ENCODE peak calls at places on chromosomes 3 and 15, in ten cellular contexts. V, E, I, T, P, G, L, J, M and N are unnamed samples.

GRCh38 chr15:89630260-89630659 is 25.0 kb downstream of the KIF7 start:
- DNase-seq in V (no peak), E (no peak), I (no peak), T (no peak), P (peak), G (no peak), L (no peak), J (no peak), M (no peak), N (no peak)

GRCh38 chr15:58513681-58514336 is 82.0 kb downstream of the LIPC start:
- DNase-seq in V (no peak), E (no peak), I (no peak), T (no peak), P (no peak), G (no peak), L (no peak), J (no peak), M (no peak), N (no peak)

GRCh38 chr15:62853114-62853832 is 189.3 kb upstream of the TPM1 start:
- DNase-seq in V (no peak), E (no peak), I (no peak), T (no peak), P (no peak), G (no peak), L (no peak), J (no peak), M (no peak), N (no peak)

GRCh38 chr3:141353652-141354495 is 14.4 kb upstream of the ZBTB38 start:
- DNase-seq in V (peak), E (no peak), I (no peak), T (no peak), P (no peak), G (peak), L (no peak), J (no peak), M (no peak), N (peak)

GRCh38 chr15:66601521-66601920 is 35.7 kb upstream of the LCTL start:
- DNase-seq in V (no peak), E (no peak), I (no peak), T (no peak), P (peak), G (no peak), L (no peak), J (no peak), M (no peak), N (no peak)

GRCh38 chr15:22806156-22806555 is 19.7 kb downstream of the NIPA1 start:
- DNase-seq in V (no peak), E (no peak), I (no peak), T (no peak), P (no peak), G (no peak), L (no peak), J (no peak), M (no peak), N (no peak)

GRCh38 chr3:100164730-100165129 is 50.4 kb upstream of the FILIP1L start:
- DNase-seq in V (no peak), E (no peak), I (no peak), T (no peak), P (no peak), G (no peak), L (no peak), J (no peak), M (no peak), N (no peak)

GRCh38 chr3:42804831-42805821 is 836 bp upstream of the HIGD1A start:
- DNase-seq in V (peak), E (peak), I (peak), T (no peak), P (peak), G (peak), L (no peak), J (peak), M (peak), N (peak)

GRCh38 chr3:21237638-21238037 is 513.4 kb downstream of the ZNF385D start:
- DNase-seq in V (no peak), E (no peak), I (no peak), T (no peak), P (no peak), G (peak), L (no peak), J (no peak), M (no peak), N (peak)

GRCh38 chr3:126109146-126109859 is 25.4 kb upstream of the SLC41A3 start:
- DNase-seq in V (no peak), E (no peak), I (no peak), T (no peak), P (no peak), G (no peak), L (no peak), J (peak), M (no peak), N (no peak)

GRCh38 chr3:377158-377561 is 180.6 kb downstream of the CHL1 start:
- DNase-seq in V (peak), E (no peak), I (no peak), T (no peak), P (no peak), G (peak), L (peak), J (no peak), M (no peak), N (peak)

GRCh38 chr3:150965436-150965835 is 7.1 kb downstream of the CLRN1 start:
- DNase-seq in V (no peak), E (no peak), I (no peak), T (no peak), P (no peak), G (no peak), L (no peak), J (no peak), M (no peak), N (no peak)

GRCh38 chr3:99562138-99562537 is 76.3 kb upstream of the COL8A1 start:
- DNase-seq in V (peak), E (no peak), I (no peak), T (no peak), P (no peak), G (peak), L (no peak), J (no peak), M (no peak), N (peak)

GRCh38 chr15:91655891-91656290 is 197.6 kb upstream of the SLCO3A1 start:
- DNase-seq in V (no peak), E (no peak), I (no peak), T (no peak), P (no peak), G (no peak), L (no peak), J (no peak), M (no peak), N (no peak)

DNA sequence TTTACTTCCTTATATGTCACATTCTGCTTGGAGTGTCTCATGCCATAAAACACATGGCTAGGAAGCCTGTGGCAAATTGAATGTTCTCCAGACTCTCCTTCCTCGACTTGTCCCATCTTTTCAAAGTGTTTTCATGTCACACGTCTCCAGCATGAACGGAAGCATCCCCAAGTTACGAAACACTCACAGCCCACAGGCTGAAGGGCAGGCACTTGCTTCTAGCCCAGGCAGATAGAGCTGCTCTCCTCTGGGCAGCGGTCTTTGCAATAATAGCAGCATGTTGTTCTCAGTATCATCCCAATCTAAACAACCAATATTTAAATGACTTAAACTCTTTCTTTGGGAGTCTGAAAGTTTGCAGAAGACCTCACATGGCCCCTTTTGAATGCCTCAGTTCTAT is 85.3 kb upstream of the ADAMTS9 start:
- DNase-seq in V (no peak), E (no peak), I (no peak), T (no peak), P (no peak), G (no peak), L (no peak), J (no peak), M (no peak), N (no peak)
- H3K4me3 ChIP-seq in V (no peak), E (no peak), I (no peak), T (no peak), P (no peak), G (no peak), L (no peak), J (no peak), M (no peak), N (no peak)

DNA sequence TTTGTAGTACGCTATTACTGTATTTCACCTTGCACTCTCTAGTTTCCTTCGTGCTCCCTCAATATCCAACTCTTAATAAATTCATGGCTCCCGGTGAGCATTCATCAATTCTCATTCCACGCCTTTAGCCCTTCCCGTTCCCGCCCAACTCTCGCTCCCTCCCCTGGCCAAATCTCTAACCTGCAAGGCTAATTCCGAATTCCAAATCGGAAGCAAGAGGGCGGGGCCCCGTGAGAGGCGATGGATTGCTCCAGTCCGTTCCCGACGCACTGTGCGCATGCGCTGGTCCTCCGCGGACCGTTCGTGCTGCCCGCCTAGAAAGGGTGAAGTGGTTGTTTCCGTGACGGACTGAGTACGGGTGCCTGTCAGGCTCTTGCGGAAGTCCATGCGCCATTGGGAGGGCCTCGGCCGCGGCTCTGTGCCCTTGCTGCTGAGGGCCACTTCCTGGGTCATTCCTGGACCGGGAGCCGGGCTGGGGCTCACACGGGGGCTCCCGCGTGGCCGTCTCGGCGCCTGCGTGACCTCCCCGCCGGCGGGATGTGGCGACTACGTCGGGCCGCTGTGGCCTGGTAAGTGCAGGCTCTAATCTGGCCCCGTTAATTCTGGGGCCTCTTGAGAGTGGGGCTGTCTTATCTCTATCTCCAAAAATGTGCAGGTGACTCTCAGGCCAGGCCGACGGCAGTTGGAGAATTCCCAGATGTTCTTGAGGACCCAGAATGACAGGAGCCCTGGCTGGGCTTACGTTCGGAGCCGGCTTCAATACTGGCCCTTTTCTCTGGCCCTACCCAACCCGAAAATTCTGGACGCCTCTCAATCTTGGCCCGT is at the start of gene OPA1:
- DNase-seq in V (peak), E (peak), I (peak), T (peak), P (peak), G (peak), L (peak), J (peak), M (peak), N (peak)
- TF ChIP-seq CTCF in V (peak), E (peak), I (peak), T (peak), P (peak), G (peak), L (peak), J (peak), M (peak), N (peak)

GRCh38 chr3:52379610-52380009 is 63.5 kb downstream of the DNAH1 start:
- DNase-seq in V (no peak), E (no peak), I (no peak), T (no peak), P (no peak), G (no peak), L (no peak), J (peak), M (no peak), N (peak)

GRCh38 chr3:52367891-52368880 is 52.1 kb downstream of the DNAH1 start:
- DNase-seq in V (no peak), E (no peak), I (no peak), T (no peak), P (no peak), G (peak), L (no peak), J (no peak), M (no peak), N (no peak)

GRCh38 chr3:52372822-52373504 is 56.8 kb downstream of the DNAH1 start:
- DNase-seq in V (peak), E (peak), I (peak), T (no peak), P (no peak), G (no peak), L (no peak), J (no peak), M (no peak), N (no peak)

GRCh38 chr3:52374173-52374572 is 58.1 kb downstream of the DNAH1 start:
- DNase-seq in V (no peak), E (no peak), I (no peak), T (no peak), P (no peak), G (no peak), L (no peak), J (no peak), M (no peak), N (no peak)

DNA sequence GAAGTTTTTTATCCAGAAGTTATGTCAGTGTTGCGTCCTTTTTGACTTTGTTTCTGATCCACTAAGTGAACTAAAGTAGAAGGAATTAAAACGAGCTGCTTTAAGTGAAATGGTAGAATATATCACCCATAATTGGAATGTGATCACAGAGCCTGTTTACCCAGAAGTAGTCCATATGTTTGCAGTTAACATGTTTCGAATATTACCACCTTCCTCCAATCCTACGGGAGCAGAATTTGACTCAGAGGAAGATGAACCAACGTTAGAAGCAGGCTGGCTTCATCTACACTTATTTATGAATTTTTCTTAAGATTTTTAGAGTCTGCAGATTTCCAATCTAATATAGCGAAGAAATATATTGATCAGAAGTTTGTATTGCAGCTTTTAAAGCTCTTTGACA is 57.6 kb downstream of the DNAH1 start:
- DNase-seq in V (no peak), E (no peak), I (no peak), T (no peak), P (no peak), G (no peak), L (no peak), J (no peak), M (no peak), N (no peak)
- H3K4me3 ChIP-seq in V (peak), E (peak), I (no peak), T (no peak), P (no peak), G (no peak), L (no peak), J (no peak), M (no peak), N (no peak)

DNA sequence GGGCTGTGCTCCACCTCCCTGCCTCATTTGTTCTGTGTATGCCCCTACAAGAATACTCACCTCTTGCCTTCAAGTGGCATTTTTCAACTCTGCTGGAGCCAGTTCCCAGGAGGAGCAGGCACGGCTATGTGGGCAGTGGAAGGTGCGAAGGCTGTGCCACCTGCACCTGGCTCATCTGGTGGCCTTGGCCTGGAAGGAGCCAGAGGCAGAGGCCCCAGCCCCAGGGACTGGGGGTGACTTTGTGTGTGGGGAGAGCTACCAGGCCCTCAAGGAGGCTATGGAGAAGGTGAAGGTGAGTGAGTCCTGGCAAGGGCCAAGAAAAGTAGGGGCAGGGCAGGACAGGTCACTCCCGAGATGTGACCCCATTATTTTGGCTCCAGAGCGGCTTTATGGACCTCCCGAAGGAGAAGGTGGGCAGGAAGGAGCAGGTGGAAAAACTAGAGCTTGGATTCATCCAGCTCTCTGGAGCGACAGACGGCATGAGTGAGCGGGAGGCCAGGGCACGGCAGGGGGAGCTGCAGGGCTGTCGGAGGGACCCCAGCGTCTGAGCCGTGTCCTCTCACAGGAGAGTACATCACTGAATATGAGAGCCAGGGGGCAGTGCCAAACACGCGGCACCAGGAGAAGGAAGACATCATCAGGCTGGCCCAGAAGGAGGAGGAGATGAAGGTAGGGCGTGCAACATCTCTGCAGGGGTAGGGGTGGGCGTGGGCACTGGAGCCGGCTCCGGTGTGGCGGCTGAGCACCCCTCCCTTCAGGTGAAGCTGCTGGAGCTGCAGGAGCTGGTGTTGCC is 57.3 kb upstream of the UBE2Q2 start:
- DNase-seq in V (peak), E (peak), I (no peak), T (no peak), P (no peak), G (peak), L (no peak), J (no peak), M (no peak), N (no peak)
- TF ChIP-seq CTCF in V (peak), E (no peak), I (peak), T (no peak), P (no peak), G (peak), L (no peak), J (no peak), M (no peak), N (no peak)

DNA sequence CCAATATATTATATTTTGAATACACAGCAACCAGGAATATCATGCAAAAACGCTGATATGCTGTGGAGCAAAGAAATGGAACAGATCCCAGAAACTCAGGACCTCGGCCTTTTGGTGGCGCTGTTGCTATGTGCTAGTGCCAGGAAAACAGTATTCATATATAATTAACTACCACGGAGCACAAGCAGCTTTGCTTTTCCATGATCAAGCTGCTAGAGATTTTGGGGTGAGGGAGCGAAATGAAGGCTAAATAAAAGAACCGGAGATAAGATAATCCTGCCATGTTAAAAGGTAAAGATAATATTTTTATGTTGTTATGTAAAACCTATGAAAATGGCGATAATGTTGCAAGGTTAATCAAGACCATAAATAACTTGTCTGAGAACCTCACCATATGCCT is 157.7 kb upstream of the FAM3D start:
- DNase-seq in V (peak), E (peak), I (peak), T (peak), P (peak), G (peak), L (peak), J (no peak), M (no peak), N (peak)
- H3K4me3 ChIP-seq in V (no peak), E (no peak), I (no peak), T (no peak), P (no peak), G (no peak), L (no peak), J (no peak), M (no peak), N (no peak)